ENCODE peak calls at places on chromosome 12, in five cellular contexts. D, V, C, R and H are unnamed samples.

GRCh38 chr12:105278043-105278697 is 42.2 kb upstream of the APPL2 start:
- DNase-seq in C (no peak), D (no peak), V (no peak), R (no peak), H (no peak)

GRCh38 chr12:92039048-92039447 is 106.6 kb downstream of the BTG1 start:
- DNase-seq in V (no peak), R (no peak), C (no peak), D (no peak), H (no peak)

GRCh38 chr12:57766464-57767311 is at the start of gene CYP27B1:
- DNase-seq in C (no peak), D (peak; percentile 30), R (peak; percentile 79), V (no peak), H (no peak)

GRCh38 chr12:121600702-121601336 is 20.0 kb upstream of the KDM2B start:
- DNase-seq in D (no peak), V (no peak), C (no peak), R (no peak), H (no peak)

GRCh38 chr12:13154027-13154538 is 42.4 kb upstream of the EMP1 start:
- DNase-seq in R (no peak), C (no peak), D (no peak), V (no peak), H (no peak)

GRCh38 chr12:47349770-47350408 is 270.1 kb upstream of the AMIGO2 start:
- DNase-seq in V (no peak), D (no peak), C (no peak), R (no peak), H (no peak)

GRCh38 chr12:121538699-121539061 is 42.1 kb downstream of the KDM2B start:
- DNase-seq in D (no peak), C (no peak), R (no peak), V (no peak), H (no peak)

GRCh38 chr12:58346032-58346632 is 404.8 kb downstream of the ATP23 start:
- DNase-seq in V (no peak), R (peak; percentile 36), C (no peak), D (no peak), H (peak; percentile 18)

GRCh38 chr12:57169969-57170368 is 22.6 kb upstream of the LRP1-AS start:
- DNase-seq in V (no peak), R (no peak), D (no peak), C (no peak), H (no peak)

GRCh38 chr12:43988838-43989560 is 153.1 kb downstream of the TMEM117 start:
- DNase-seq in R (no peak), V (no peak), D (no peak), C (no peak), H (peak; percentile 25)

GRCh38 chr12:129911437-129912049 is 7.7 kb upstream of the TMEM132D start:
- DNase-seq in V (no peak), C (peak; percentile 39), D (peak; percentile 31), R (peak; percentile 88), H (peak; percentile 76)

GRCh38 chr12:102669056-102669455 is 188.7 kb upstream of the IGF1 start:
- DNase-seq in R (no peak), C (no peak), V (no peak), D (no peak), H (no peak)

GRCh38 chr12:42332301-42332894 is 6.4 kb downstream of the PPHLN1 start:
- DNase-seq in R (no peak), V (peak; percentile 28), C (no peak), D (no peak), H (peak; percentile 63)

GRCh38 chr12:64968989-64969819 is 144.8 kb downstream of the TBC1D30 start:
- DNase-seq in C (no peak), R (peak; percentile 17), D (no peak), V (no peak), H (no peak)

GRCh38 chr12:110135012-110135411 is 10.9 kb downstream of the IFT81 start:
- DNase-seq in V (no peak), D (no peak), C (no peak), R (no peak), H (no peak)

GRCh38 chr12:94421868-94422740 is 37.6 kb downstream of the CEP83 start:
- DNase-seq in C (no peak), R (no peak), V (no peak), D (no peak), H (no peak)

GRCh38 chr12:176321-177181 is 37.4 kb downstream of the SLC6A12 start:
- DNase-seq in C (peak; percentile 68), R (no peak), D (no peak), V (no peak), H (no peak)

GRCh38 chr12:87266305-87266704 is 762.9 kb downstream of the C12orf50 start:
- DNase-seq in D (no peak), R (peak; percentile 17), C (no peak), V (no peak), H (no peak)

GRCh38 chr12:103548622-103549601 is 38.2 kb upstream of the STAB2 start:
- DNase-seq in V (peak; percentile 46), D (peak; percentile 42), C (peak; percentile 55), R (peak; percentile 80), H (peak; percentile 41)

GRCh38 chr12:78759387-78759786 is 105.2 kb upstream of the SYT1 start:
- DNase-seq in D (no peak), V (no peak), R (no peak), C (no peak), H (no peak)

GRCh38 chr12:11621797-11622423 is 27.6 kb upstream of the ETV6 start:
- DNase-seq in C (no peak), V (no peak), R (no peak), D (no peak), H (no peak)

DNA sequence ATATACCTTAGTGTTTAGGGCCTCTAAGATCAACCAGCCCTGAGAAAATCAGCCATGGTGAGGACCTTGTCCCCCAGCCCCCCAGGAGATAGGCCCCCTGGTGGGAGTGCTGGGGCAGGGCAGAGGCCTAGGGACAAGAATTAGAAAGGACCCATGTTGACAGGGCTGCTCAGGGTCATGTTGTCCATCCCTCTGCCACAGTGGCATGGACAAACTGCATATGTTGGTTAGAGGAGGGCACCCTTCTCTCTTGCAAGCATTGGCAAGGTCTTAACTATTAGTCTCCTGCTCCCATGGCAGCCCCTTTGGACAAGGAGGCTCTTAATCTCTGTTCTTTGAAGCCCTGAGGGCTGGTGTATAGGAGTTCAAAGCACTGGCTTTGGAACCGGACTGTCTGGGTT is 755 bp upstream of the PTPN6 start:
- DNase-seq in C (peak; percentile 9), D (no peak), V (no peak), R (no peak), H (peak; percentile 45)
- TF ChIP-seq CTCF in C (no peak), D (no peak), V (no peak), R (no peak), H (peak; percentile 41)

GRCh38 chr12:98013560-98013959 is 501.8 kb upstream of the TMPO start:
- DNase-seq in V (no peak), R (no peak), C (no peak), D (no peak), H (no peak)

GRCh38 chr12:98002887-98003493 is 512.4 kb upstream of the TMPO start:
- DNase-seq in C (peak; percentile 22), D (no peak), R (peak; percentile 77), V (no peak), H (peak; percentile 26)

DNA sequence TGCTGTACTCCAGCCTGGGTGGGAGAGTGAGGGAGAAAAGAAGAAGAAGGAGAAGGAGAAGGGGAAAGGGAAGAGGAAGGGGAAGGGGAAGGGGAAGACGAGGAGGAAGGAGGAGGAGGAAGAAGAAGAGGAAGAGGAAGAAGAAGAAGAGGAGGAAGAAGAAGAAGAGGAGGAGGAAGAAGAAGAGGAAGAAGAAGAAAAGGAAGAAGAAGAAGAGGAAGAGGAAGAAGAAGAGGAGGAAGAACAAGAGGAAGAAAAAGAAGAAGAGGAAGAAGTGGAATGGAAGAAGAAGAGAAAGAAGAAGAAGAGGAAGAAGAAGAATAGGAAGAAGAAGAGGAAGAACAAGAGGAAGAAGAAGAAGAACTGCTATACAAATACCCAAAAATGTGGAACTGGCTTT is 507.4 kb upstream of the TMPO start:
- DNase-seq in V (no peak), R (no peak), C (no peak), D (no peak), H (no peak)
- TF ChIP-seq CTCF in V (no peak), R (no peak), C (no peak), D (no peak), H (no peak)

DNA sequence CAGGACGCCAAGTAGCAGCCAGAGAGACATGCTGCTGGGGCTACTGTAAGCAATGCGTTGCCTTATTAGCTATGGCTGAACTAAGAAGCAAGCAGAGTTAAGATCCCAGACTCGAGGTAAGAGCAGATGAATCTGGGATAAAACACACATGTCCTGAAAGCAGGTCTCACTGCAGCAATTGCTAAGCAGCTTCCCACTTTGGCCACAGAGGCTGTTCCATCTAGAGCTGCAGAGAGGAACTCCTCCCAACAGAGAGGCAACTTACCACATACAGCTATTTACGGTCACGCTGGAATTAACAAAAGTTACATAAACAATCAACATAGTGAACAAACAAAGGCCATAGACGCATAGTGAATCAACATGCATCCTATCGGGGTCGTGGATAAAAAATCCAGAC is 90.2 kb downstream of the KSR2 start:
- DNase-seq in R (no peak), D (no peak), C (no peak), V (no peak), H (no peak)
- TF ChIP-seq CTCF in R (no peak), D (no peak), C (no peak), V (no peak), H (no peak)

GRCh38 chr12:30823140-30823669 is 68.5 kb upstream of the CAPRIN2 start:
- DNase-seq in C (peak; percentile 69), V (peak; percentile 30), R (peak; percentile 59), D (peak; percentile 31), H (peak; percentile 55)

GRCh38 chr12:30824311-30824710 is 69.6 kb upstream of the CAPRIN2 start:
- DNase-seq in R (no peak), V (no peak), C (no peak), D (no peak), H (no peak)

GRCh38 chr12:30820406-30820946 is 65.7 kb upstream of the CAPRIN2 start:
- DNase-seq in R (no peak), V (no peak), D (no peak), C (no peak), H (no peak)

GRCh38 chr12:30823764-30824163 is 69.0 kb upstream of the CAPRIN2 start:
- DNase-seq in D (no peak), C (no peak), V (no peak), R (no peak), H (no peak)

GRCh38 chr12:30822385-30823139 is 67.8 kb upstream of the CAPRIN2 start:
- DNase-seq in D (peak; percentile 68), V (peak; percentile 45), R (peak; percentile 72), C (peak; percentile 88), H (peak; percentile 60)
- TF ChIP-seq CTCF in D (peak; percentile 17), V (no peak), R (no peak), C (peak; percentile 16), H (no peak)